ENCODE peak calls at places on chromosomes 13 and 19, in eight cellular contexts. J is GM23248; E is left colon; L is cardiac fibroblast; X is GM19239; N is CD8-positive, alpha-beta T cell; O is posterior cingulate gyrus; K is fibroblast of mammary gland. R is an unnamed sample.

GRCh38 chr13:105527127-105527526 is 1008.3 kb downstream of the EFNB2 start:
- DNase-seq in K (no peak), J (no peak), E (no peak), X (no peak), N (no peak), O (no peak), L (no peak), R (no peak)

GRCh38 chr19:19670070-19670551 is 1.5 kb downstream of the ZNF101 start:
- DNase-seq in J (peak; percentile 11), N (no peak), L (no peak), X (no peak), E (no peak), K (no peak), O (no peak), R (no peak)

GRCh38 chr13:28258401-28258800 is 120.1 kb downstream of the PAN3 start:
- DNase-seq in E (no peak), K (no peak), X (no peak), N (no peak), J (no peak), O (no peak), L (no peak), R (no peak)

GRCh38 chr19:16062789-16063188 is 13.5 kb upstream of the TPM4 start:
- DNase-seq in N (peak; percentile 64), O (no peak), X (no peak), J (no peak), K (no peak), L (no peak), E (no peak), R (no peak)

GRCh38 chr13:87810391-87810801 is 139.2 kb downstream of the SLITRK5 start:
- DNase-seq in L (no peak), N (no peak), E (no peak), J (no peak), X (no peak), K (peak; percentile 3), O (no peak), R (no peak)

GRCh38 chr13:25473864-25474263 is 102.1 kb downstream of the ATP8A2 start:
- DNase-seq in X (no peak), O (no peak), K (no peak), J (peak; percentile 14), L (no peak), E (no peak), N (no peak), R (no peak)

GRCh38 chr19:18453269-18454024 is 15.5 kb upstream of the ISYNA1 start:
- DNase-seq in X (no peak), L (no peak), N (no peak), K (peak; percentile 56), E (no peak), O (no peak), J (peak; percentile 74), R (no peak)

GRCh38 chr13:85379433-85379832 is 419.8 kb downstream of the SLITRK6 start:
- DNase-seq in J (no peak), L (no peak), K (no peak), X (no peak), E (no peak), O (no peak), N (no peak), R (no peak)

GRCh38 chr19:46862974-46863632 is 2.3 kb downstream of the ARHGAP35 start:
- DNase-seq in N (no peak), J (peak; percentile 22), K (no peak), L (no peak), X (no peak), E (no peak), O (no peak), R (no peak)

GRCh38 chr19:54415208-54415900 is at the start of gene TTYH1:
- DNase-seq in N (peak; percentile 43), K (no peak), E (no peak), O (peak; percentile 66), J (no peak), L (no peak), X (no peak), R (no peak)

GRCh38 chr19:52946322-52947310 is 16.1 kb downstream of the ZNF816 start:
- DNase-seq in K (peak; percentile 21), E (peak; percentile 90), L (no peak), X (no peak), J (peak; percentile 53), N (no peak), O (no peak), R (peak; percentile 77)

GRCh38 chr13:108974686-108975085 is 345.3 kb downstream of the MYO16 start:
- DNase-seq in O (no peak), K (no peak), L (no peak), E (no peak), N (no peak), J (peak; percentile 9), X (no peak), R (no peak)

GRCh38 chr13:77674802-77675201 is 22.7 kb upstream of the SLAIN1 start:
- DNase-seq in E (no peak), O (no peak), L (no peak), K (no peak), N (no peak), J (no peak), X (no peak), R (no peak)

GRCh38 chr19:1214862-1215731 is 9.5 kb downstream of the STK11 start:
- DNase-seq in N (peak; percentile 4), J (peak; percentile 53), X (no peak), K (no peak), E (peak; percentile 29), L (no peak), O (peak; percentile 57), R (no peak)

GRCh38 chr13:40272776-40273139 is 393.7 kb downstream of the FOXO1 start:
- DNase-seq in K (peak; percentile 76), O (no peak), L (peak; percentile 16), E (no peak), J (peak; percentile 56), N (no peak), X (no peak), R (no peak)

GRCh38 chr19:48656840-48657474 is 11.0 kb upstream of the CA11 start:
- DNase-seq in L (peak; percentile 79), J (peak; percentile 94), O (no peak), N (no peak), E (no peak), K (peak; percentile 96), X (no peak), R (no peak)

GRCh38 chr13:26663801-26664200 is 96.8 kb downstream of the GPR12 start:
- DNase-seq in J (no peak), N (no peak), E (no peak), K (no peak), L (no peak), O (no peak), X (no peak), R (peak; percentile 36)

GRCh38 chr19:1102407-1103106 is 1.2 kb upstream of the GPX4 start:
- DNase-seq in L (peak; percentile 99), O (no peak), J (peak; percentile 98), K (peak; percentile 100), X (no peak), E (no peak), N (no peak), R (no peak)

GRCh38 chr19:4361152-4362037 is 18.0 kb downstream of the MPND start:
- DNase-seq in O (no peak), E (no peak), L (no peak), K (no peak), J (no peak), N (no peak), X (no peak), R (no peak)

GRCh38 chr19:23561341-23561740 is 125.7 kb downstream of the ZNF675 start:
- DNase-seq in J (no peak), E (no peak), K (no peak), N (no peak), L (no peak), O (no peak), X (no peak), R (no peak)

GRCh38 chr19:19276851-19277250 is 3.8 kb upstream of the TM6SF2 start:
- DNase-seq in N (no peak), O (no peak), X (no peak), L (peak; percentile 25), K (no peak), J (no peak), E (no peak), R (no peak)

GRCh38 chr13:101382701-101383100 is 33.6 kb downstream of the NALCN start:
- DNase-seq in K (no peak), O (no peak), X (no peak), E (no peak), L (no peak), N (no peak), J (no peak), R (no peak)

GRCh38 chr13:108176685-108177274 is 38.6 kb downstream of the LIG4 start:
- DNase-seq in L (peak; percentile 25), J (peak; percentile 51), K (peak; percentile 23), N (peak; percentile 66), E (no peak), O (no peak), X (no peak), R (peak; percentile 10)

GRCh38 chr13:38697628-38698333 is 10.9 kb downstream of the FREM2 start:
- DNase-seq in L (no peak), K (peak; percentile 7), N (no peak), O (no peak), E (no peak), X (no peak), J (peak; percentile 17), R (no peak)

GRCh38 chr19:7395360-7395781 is 46.6 kb downstream of the ARHGEF18 start:
- DNase-seq in E (no peak), L (no peak), K (peak; percentile 10), O (no peak), J (peak; percentile 54), X (no peak), N (no peak), R (no peak)

GRCh38 chr13:39102981-39103490 is 64.8 kb downstream of the NHLRC3 start:
- DNase-seq in K (no peak), O (no peak), N (no peak), E (no peak), X (no peak), L (no peak), J (no peak), R (no peak)

GRCh38 chr13:101415358-101416174 is 742 bp downstream of the NALCN start:
- DNase-seq in J (peak; percentile 10), O (peak; percentile 28), X (no peak), L (no peak), K (no peak), E (no peak), N (no peak), R (no peak)

GRCh38 chr13:53015971-53016370 is 12.6 kb upstream of the OLFM4 start:
- DNase-seq in X (no peak), K (no peak), O (no peak), L (no peak), N (no peak), J (no peak), E (no peak), R (no peak)

GRCh38 chr13:30355405-30355741 is 48.0 kb upstream of the KATNAL1 start:
- DNase-seq in K (no peak), E (no peak), N (peak; percentile 60), L (no peak), J (no peak), X (no peak), O (no peak), R (no peak)

R was measured in NCI-H526 treated with DMSO at 0.1 percent for 48 hours.